ENCODE peak calls at places on chromosomes 11 and 22, in nine cellular contexts. B, R, T, Y, H, W, A, J and K are unnamed samples.

GRCh38 chr11:57482782-57483569 is 22.6 kb downstream of the RTN4RL2 start:
- DNase-seq in B (peak; percentile 62), R (no peak), T (peak; percentile 50), Y (peak; percentile 41), H (peak; percentile 46), W (no peak), A (no peak), J (peak; percentile 74), K (no peak)

GRCh38 chr22:42582987-42583386 is 29.2 kb downstream of the SERHL2 start:
- DNase-seq in B (no peak), R (no peak), T (no peak), Y (no peak), H (no peak), W (no peak), A (no peak), J (no peak), K (no peak)

GRCh38 chr11:16184588-16184987 is 171.8 kb downstream of the SOX6 start:
- DNase-seq in B (peak; percentile 34), R (no peak), T (no peak), Y (no peak), H (no peak), W (no peak), A (no peak), J (peak; percentile 67), K (no peak)

GRCh38 chr11:59380263-59381059 is 21.8 kb downstream of the OR5AN1 start:
- DNase-seq in B (no peak), R (no peak), T (no peak), Y (no peak), H (no peak), W (no peak), A (peak; percentile 17), J (no peak), K (no peak)

GRCh38 chr11:113189909-113190667 is 124.3 kb upstream of the TTC12 start:
- DNase-seq in B (peak; percentile 92), R (peak; percentile 91), T (no peak), Y (no peak), H (peak; percentile 34), W (no peak), A (peak; percentile 82), J (peak; percentile 89), K (peak; percentile 70)

GRCh38 chr11:72573380-72573949 is 100.8 kb downstream of the PDE2A start:
- DNase-seq in B (peak; percentile 43), R (no peak), T (no peak), Y (no peak), H (peak; percentile 49), W (peak; percentile 29), A (peak; percentile 32), J (peak; percentile 53), K (no peak)

GRCh38 chr11:10540546-10540914 is 457 bp downstream of the RNF141 start:
- DNase-seq in B (peak; percentile 49), R (no peak), T (no peak), Y (no peak), H (no peak), W (no peak), A (peak; percentile 43), J (peak; percentile 71), K (no peak)

GRCh38 chr11:70278994-70279393 is 8.5 kb downstream of the PPFIA1 start:
- DNase-seq in B (no peak), R (no peak), T (no peak), Y (no peak), H (no peak), W (peak; percentile 9), A (no peak), J (no peak), K (no peak)

GRCh38 chr11:15618583-15619032 is 503.9 kb downstream of the INSC start:
- DNase-seq in B (no peak), R (no peak), T (no peak), Y (no peak), H (no peak), W (no peak), A (no peak), J (no peak), K (no peak)

GRCh38 chr11:126186708-126187481 is 24.6 kb downstream of the RPUSD4 start:
- DNase-seq in B (no peak), R (no peak), T (no peak), Y (no peak), H (no peak), W (no peak), A (no peak), J (peak; percentile 6), K (no peak)

GRCh38 chr11:44145011-44145777 is 49.7 kb downstream of the EXT2 start:
- DNase-seq in B (no peak), R (no peak), T (no peak), Y (no peak), H (no peak), W (no peak), A (no peak), J (peak; percentile 54), K (no peak)

GRCh38 chr11:22879615-22880014 is 19.3 kb upstream of the CCDC179 start:
- DNase-seq in B (peak; percentile 6), R (no peak), T (no peak), Y (no peak), H (no peak), W (no peak), A (no peak), J (peak; percentile 72), K (no peak)

GRCh38 chr11:122046846-122047245 is 69.2 kb downstream of the BLID start:
- DNase-seq in B (peak; percentile 58), R (no peak), T (no peak), Y (no peak), H (no peak), W (no peak), A (no peak), J (no peak), K (no peak)

GRCh38 chr22:33902073-33902472 is 18.2 kb downstream of the LARGE1 start:
- DNase-seq in B (no peak), R (no peak), T (no peak), Y (no peak), H (no peak), W (no peak), A (no peak), J (no peak), K (no peak)

GRCh38 chr11:15197696-15198095 is 83.0 kb downstream of the INSC start:
- DNase-seq in B (no peak), R (no peak), T (no peak), Y (no peak), H (no peak), W (no peak), A (no peak), J (no peak), K (no peak)

GRCh38 chr22:36413022-36413770 is 25.4 kb upstream of the MYH9 start:
- DNase-seq in B (no peak), R (no peak), T (no peak), Y (no peak), H (no peak), W (no peak), A (no peak), J (no peak), K (no peak)

GRCh38 chr22:25965331-25965730 is 203.9 kb upstream of the SEZ6L start:
- DNase-seq in B (no peak), R (no peak), T (no peak), Y (no peak), H (no peak), W (no peak), A (no peak), J (no peak), K (no peak)

GRCh38 chr11:92861641-92862040 is 107.8 kb upstream of the MTNR1B start:
- DNase-seq in B (no peak), R (no peak), T (no peak), Y (no peak), H (no peak), W (no peak), A (no peak), J (peak; percentile 65), K (no peak)